ENCODE peak calls at places on chromosomes 3 and 15, in seven cellular contexts. D is IMR-90; B is psoas muscle; K is A549; V is hepatocyte; S is SJCRH30; O is naive thymus-derived CD4-positive, alpha-beta T cell. X is an unnamed sample. For H3K9me3 and H3K4me1, the result is how much of the 10 kb centered on the place peaks cover.

GRCh38 chr3:78967061-78967460 is 800.7 kb downstream of the ROBO1 start:
- DNase-seq in B (no peak), O (no peak), K (no peak), D (peak), S (no peak), V (no peak), X (no peak)

GRCh38 chr3:131421957-131422498 is 40.5 kb downstream of the NUDT16 start:
- DNase-seq in S (no peak), D (no peak), O (no peak), B (no peak), V (no peak), K (no peak), X (no peak)

GRCh38 chr3:45095916-45096526 is 50.2 kb downstream of the CDCP1 start:
- DNase-seq in B (no peak), D (no peak), O (no peak), S (peak), K (no peak), V (no peak), X (no peak)

GRCh38 chr15:97522362-97522761 is 438.1 kb upstream of the ARRDC4 start:
- DNase-seq in D (no peak), V (no peak), K (no peak), O (no peak), S (no peak), B (peak), X (no peak)

GRCh38 chr3:64022451-64023186 is 675 bp downstream of the PSMD6 start:
- DNase-seq in K (no peak), O (no peak), S (no peak), B (no peak), V (peak), D (no peak), X (peak)

GRCh38 chr15:25939122-25939521 is 76.0 kb upstream of the ATP10A start:
- DNase-seq in O (no peak), S (no peak), B (no peak), D (no peak), V (no peak), K (no peak), X (no peak)

GRCh38 chr15:98896802-98897732 is 110.5 kb downstream of the PGPEP1L start:
- DNase-seq in B (no peak), V (peak), K (peak), S (peak), O (no peak), D (peak), X (no peak)

GRCh38 chr3:98817546-98817945 is 54.4 kb downstream of the ST3GAL6 start:
- DNase-seq in D (peak), K (peak), S (peak), V (peak), B (no peak), O (peak), X (peak)

GRCh38 chr15:90868261-90868689 is at the start of gene FURIN:
- DNase-seq in O (no peak), K (no peak), S (no peak), B (no peak), V (no peak), D (no peak), X (peak)

GRCh38 chr3:138946554-138947302 is at the start of the genes FOXL2 and FOXL2NB:
- DNase-seq in V (peak), B (no peak), O (no peak), K (peak), S (peak), D (peak), X (no peak)

GRCh38 chr15:40471778-40472130 is 970 bp downstream of the CHST14 start:
- DNase-seq in S (no peak), O (no peak), B (no peak), D (peak), K (no peak), V (peak), X (no peak)

GRCh38 chr3:133532951-133533350 is 40.5 kb upstream of the CDV3 start:
- DNase-seq in D (peak), O (no peak), V (no peak), S (peak), K (no peak), B (no peak), X (no peak)

GRCh38 chr3:110938629-110939028 is 133.0 kb upstream of the NECTIN3 start:
- DNase-seq in S (no peak), K (no peak), D (no peak), V (no peak), B (no peak), O (no peak), X (no peak)

GRCh38 chr3:195227871-195228270 is 43.1 kb downstream of the XXYLT1 start:
- DNase-seq in S (no peak), O (no peak), V (no peak), D (no peak), B (no peak), K (no peak), X (no peak)

GRCh38 chr3:39753361-39753760 is 56.0 kb upstream of the MYRIP start:
- DNase-seq in B (no peak), K (no peak), S (no peak), D (no peak), V (no peak), O (no peak), X (no peak)

GRCh38 chr3:67819447-67819846 is 165.0 kb upstream of the SUCLG2 start:
- DNase-seq in B (no peak), D (no peak), O (no peak), K (no peak), S (no peak), V (peak), X (peak)

GRCh38 chr3:37419979-37420378 is 245.6 kb upstream of the LRRFIP2 start:
- DNase-seq in D (no peak), O (no peak), S (no peak), V (no peak), B (no peak), K (no peak), X (no peak)

GRCh38 chr3:2247249-2247648 is 148.6 kb downstream of the CNTN4 start:
- DNase-seq in O (no peak), S (no peak), D (no peak), B (no peak), K (no peak), V (no peak), X (no peak)
- H3K9me3 ChIP-seq in O (under half), S (under half), D (under half), B (under half), K (under half), V (under half), X (under half)

DNA sequence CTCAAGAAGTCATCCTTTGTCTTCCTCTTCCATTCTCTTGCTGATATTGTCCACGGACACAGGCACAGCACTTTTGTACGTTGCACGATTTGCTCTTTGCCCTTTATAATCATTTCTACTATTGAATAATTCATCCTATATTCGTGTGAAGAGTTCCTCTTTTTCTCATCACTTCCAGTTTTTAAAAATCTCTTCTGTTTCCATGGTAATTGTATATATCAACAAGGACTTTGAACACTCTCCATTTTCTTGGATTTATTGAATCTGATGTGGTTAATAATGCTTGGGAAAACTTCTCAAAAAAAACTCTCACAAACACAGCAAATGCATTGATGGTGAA is 40.9 kb upstream of the CD47 start:
- DNase-seq in D (no peak), K (no peak), V (no peak), B (no peak), S (no peak), O (no peak), X (no peak)
- H3K4me1 ChIP-seq in D (under half), K (under half), V (under half), B (under half), S (under half), O (half or more), X (half or more)

GRCh38 chr3:137760341-137761098 is 3.6 kb upstream of the SOX14 start:
- DNase-seq in V (no peak), B (no peak), S (no peak), O (no peak), D (no peak), K (no peak), X (no peak)
- H3K9me3 ChIP-seq in V (under half), B (under half), S (under half), O (under half), D (under half), K (under half), X (under half)

DNA sequence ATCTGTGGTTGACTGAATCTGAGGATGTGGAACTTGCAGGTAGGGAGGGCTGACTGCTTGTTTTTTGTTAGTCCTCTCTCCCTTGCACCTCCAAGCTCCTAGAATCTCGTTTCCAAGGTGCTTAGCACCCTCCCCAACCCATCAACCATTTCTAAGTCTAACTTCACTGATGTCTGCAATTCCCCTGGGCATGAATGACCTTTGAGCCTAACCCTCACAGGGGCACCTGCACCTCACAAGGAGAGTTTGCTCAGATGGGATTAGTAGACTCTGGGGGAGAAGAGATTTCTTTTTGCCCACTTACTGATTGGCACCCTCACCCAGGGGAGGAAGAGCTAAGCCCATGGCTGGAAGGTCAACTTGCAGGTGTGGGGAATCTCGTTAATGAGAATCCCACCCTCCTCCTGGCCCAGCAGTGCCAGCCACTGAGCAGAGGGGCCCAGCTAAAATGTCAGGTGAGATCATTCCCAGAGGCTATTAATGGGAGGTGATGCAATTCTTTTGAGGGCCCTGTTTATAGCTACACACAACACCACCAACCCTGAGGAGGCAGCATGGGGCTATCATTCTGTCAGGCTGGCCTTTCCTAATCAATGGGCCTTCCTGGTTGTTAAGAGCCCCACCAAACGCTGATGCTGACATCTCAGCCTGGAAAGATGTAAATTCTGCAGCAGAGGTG is 81.6 kb upstream of the HERC1 start:
- DNase-seq in V (peak), B (no peak), S (peak), O (no peak), D (no peak), K (no peak), X (no peak)
- H3K4me1 ChIP-seq in V (under half), B (under half), S (under half), O (under half), D (under half), K (under half), X (under half)

DNA sequence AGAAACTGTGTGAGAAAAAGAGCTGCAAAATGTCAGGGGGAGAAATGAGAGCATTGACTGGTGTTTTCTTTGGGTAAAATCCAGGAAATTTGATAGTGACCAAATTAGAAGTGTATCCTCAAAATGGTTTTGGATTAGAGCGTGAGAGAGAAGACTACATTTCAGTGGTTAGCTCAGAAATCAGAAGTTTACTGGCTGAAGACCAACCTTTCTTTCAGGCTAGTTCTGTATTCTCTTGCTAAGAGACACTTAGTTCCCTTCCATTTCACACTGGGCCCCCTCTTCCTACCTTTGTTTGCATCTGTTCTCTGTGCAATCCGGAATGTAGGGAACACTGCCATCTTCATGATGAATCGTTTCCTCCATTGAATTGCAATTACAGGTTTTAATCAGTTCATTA is 758.0 kb downstream of the AGBL1 start:
- DNase-seq in S (peak), B (no peak), K (no peak), V (no peak), D (no peak), O (no peak), X (no peak)
- H3K9me3 ChIP-seq in S (under half), B (under half), K (under half), V (under half), D (under half), O (under half), X (under half)